ENCODE peak calls at places on chromosome 12, in six cellular contexts. T, L, A, P, V and K are unnamed samples. For H3K9me3, the result is how much of the 10 kb centered on the place peaks cover.

GRCh38 chr12:31478898-31479297 is 112.0 kb downstream of the DENND5B start:
- DNase-seq in L (no peak), P (no peak), A (no peak), T (no peak), V (no peak), K (no peak)

GRCh38 chr12:19373569-19373968 is 65.7 kb upstream of the AEBP2 start:
- DNase-seq in V (no peak), A (no peak), P (no peak), T (no peak), L (no peak), K (no peak)

GRCh38 chr12:113289361-113289760 is 45.5 kb downstream of the SLC8B1 start:
- DNase-seq in A (no peak), T (no peak), L (no peak), V (no peak), P (no peak), K (no peak)

GRCh38 chr12:118035194-118036041 is 18.9 kb downstream of the RFC5 start:
- DNase-seq in A (no peak), P (no peak), L (no peak), T (peak), V (peak), K (no peak)

GRCh38 chr12:88237954-88238353 is 95.8 kb downstream of the TMTC3 start:
- DNase-seq in L (no peak), P (no peak), A (no peak), V (no peak), T (peak), K (no peak)

GRCh38 chr12:128259556-128260070 is 7.4 kb upstream of the TMEM132C start:
- DNase-seq in P (no peak), L (no peak), A (peak), V (peak), T (no peak), K (no peak)

GRCh38 chr12:116381744-116382455 is 104.4 kb upstream of the MED13L start:
- DNase-seq in P (no peak), A (no peak), L (no peak), T (no peak), V (peak), K (no peak)

GRCh38 chr12:117408161-117408791 is 46.9 kb upstream of the NOS1 start:
- DNase-seq in V (peak), A (no peak), P (peak), T (no peak), L (no peak), K (no peak)

GRCh38 chr12:119020377-119021360 is 39.3 kb downstream of the SRRM4 start:
- DNase-seq in T (no peak), P (peak), V (peak), A (no peak), L (no peak), K (no peak)

GRCh38 chr12:99418379-99418778 is 229.2 kb upstream of the GARIN6 start:
- DNase-seq in P (no peak), A (no peak), V (no peak), L (no peak), T (no peak), K (no peak)

GRCh38 chr12:116718578-116719454 is 19.1 kb downstream of the SPRING1 start:
- DNase-seq in V (no peak), A (no peak), P (no peak), L (no peak), T (no peak), K (no peak)

GRCh38 chr12:111434680-111435338 is 29.1 kb downstream of the SH2B3 start:
- DNase-seq in T (peak), A (peak), V (no peak), P (peak), L (no peak), K (peak)

GRCh38 chr12:59820594-59821011 is 224.8 kb downstream of the SLC16A7 start:
- DNase-seq in A (no peak), T (no peak), L (no peak), V (no peak), P (no peak), K (no peak)

GRCh38 chr12:57744194-57744776 is 554 bp upstream of the TSPAN31 start:
- DNase-seq in P (peak), T (peak), L (peak), A (peak), V (no peak), K (peak)

GRCh38 chr12:30719060-30719459 is 23.4 kb upstream of the IPO8 start:
- DNase-seq in P (no peak), L (no peak), T (no peak), V (no peak), A (no peak), K (no peak)

GRCh38 chr12:102331419-102331818 is 133.8 kb upstream of the PMCH start:
- DNase-seq in T (no peak), L (no peak), P (no peak), A (no peak), V (no peak), K (no peak)

DNA sequence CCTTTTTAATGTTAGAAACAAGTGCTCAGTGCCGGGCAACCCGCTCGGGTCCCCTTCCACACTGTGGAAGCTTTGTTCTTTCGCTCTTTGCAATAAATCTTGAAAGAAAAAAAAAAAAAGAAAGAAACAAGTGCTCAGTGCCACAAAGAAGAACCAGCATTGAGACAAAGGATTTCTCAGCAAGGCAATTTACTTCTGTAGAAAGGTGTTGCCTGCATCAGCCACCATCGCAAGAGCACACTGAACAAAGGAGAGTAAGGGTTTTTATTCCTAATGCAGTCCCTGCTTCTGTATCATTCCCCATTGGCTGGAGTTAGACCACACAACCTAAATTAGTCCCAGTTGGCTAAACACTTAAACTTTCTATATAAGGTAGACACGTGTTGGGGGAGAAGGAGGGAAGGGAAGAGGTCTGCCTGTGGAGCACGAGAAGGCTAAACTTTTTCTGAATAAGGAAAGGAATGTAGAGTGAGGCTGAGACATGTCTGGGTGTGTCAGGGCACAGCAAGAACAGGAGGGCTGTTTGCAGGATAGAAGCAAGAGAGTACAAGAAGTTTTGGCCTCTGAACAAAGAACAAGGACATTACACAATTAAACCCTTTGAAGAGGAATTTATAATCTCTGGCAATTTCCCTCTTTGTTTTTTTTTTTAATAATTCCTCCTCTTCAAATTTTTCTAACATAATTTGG is 21.4 kb downstream of the KLRF2 start:
- DNase-seq in L (no peak), V (no peak), A (no peak), T (no peak), P (no peak), K (no peak)
- H3K9me3 ChIP-seq in L (under half), V (under half), A (under half), T (under half), P (under half), K (under half)

GRCh38 chr12:34386016-34386415 is 363.7 kb downstream of the ALG10 start:
- DNase-seq in P (no peak), T (no peak), V (no peak), L (no peak), A (no peak), K (no peak)
- H3K9me3 ChIP-seq in P (under half), T (under half), V (half or more), L (under half), A (under half), K (under half)

GRCh38 chr12:53499261-53500118 is at the start of gene MAP3K12:
- DNase-seq in V (peak), T (no peak), P (peak), A (peak), L (peak), K (peak)
- H3K9me3 ChIP-seq in V (under half), T (under half), P (under half), A (under half), L (under half), K (under half)

GRCh38 chr12:38120438-38120837 is 196.1 kb upstream of the ALG10B start:
- DNase-seq in A (no peak), P (no peak), V (no peak), L (no peak), T (no peak), K (no peak)
- H3K9me3 ChIP-seq in A (under half), P (under half), V (half or more), L (under half), T (under half), K (under half)

GRCh38 chr12:55244309-55244708 is at the start of gene OR6C74:
- DNase-seq in L (no peak), A (no peak), P (no peak), T (no peak), V (no peak), K (no peak)
- H3K9me3 ChIP-seq in L (under half), A (under half), P (under half), T (under half), V (under half), K (under half)

GRCh38 chr12:3964404-3964803 is 91.2 kb upstream of the PARP11 start:
- DNase-seq in T (no peak), A (no peak), L (no peak), P (no peak), V (peak), K (no peak)
- H3K9me3 ChIP-seq in T (under half), A (under half), L (under half), P (under half), V (under half), K (under half)